ENCODE peak calls at places on chromosomes 13 and 19, in six cellular contexts. Y, U, O, A, Q and L are unnamed samples.

GRCh38 chr13:73698859-73699258 is 435.3 kb downstream of the KLF12 start:
- DNase-seq in Q (no peak), A (no peak), O (no peak), U (no peak), Y (no peak), L (no peak)

GRCh38 chr13:27619711-27620376 is 485 bp downstream of the LNX2 start:
- DNase-seq in Y (peak), A (peak), U (peak), O (no peak), Q (peak), L (no peak)

GRCh38 chr19:13842294-13843103 is 34.4 kb upstream of the NANOS3 start:
- DNase-seq in Q (peak), A (peak), U (peak), Y (peak), O (no peak), L (no peak)

GRCh38 chr13:89029062-89029461 is 1357.9 kb downstream of the SLITRK5 start:
- DNase-seq in U (no peak), Y (no peak), A (no peak), O (no peak), Q (no peak), L (no peak)

GRCh38 chr13:54361460-54361859 is 1332.8 kb downstream of the OLFM4 start:
- DNase-seq in U (no peak), Y (no peak), O (no peak), Q (no peak), A (no peak), L (no peak)

GRCh38 chr13:95258619-95259194 is 42.5 kb downstream of the ABCC4 start:
- DNase-seq in A (no peak), O (no peak), U (no peak), Q (no peak), Y (no peak), L (no peak)

GRCh38 chr19:34023381-34023780 is 148.9 kb upstream of the LSM14A start:
- DNase-seq in A (no peak), U (no peak), O (no peak), Q (no peak), Y (no peak), L (no peak)

GRCh38 chr13:110340812-110341444 is 33.8 kb downstream of the COL4A2 start:
- DNase-seq in Q (peak), O (no peak), Y (no peak), A (peak), U (peak), L (no peak)

GRCh38 chr19:8054169-8054568 is 1.6 kb downstream of the CCL25 start:
- DNase-seq in O (no peak), U (no peak), A (no peak), Y (no peak), Q (no peak), L (no peak)